ENCODE peak calls at places on chromosomes 1 and 21, in four cellular contexts. E, N, M and A are unnamed samples.

GRCh38 chr1:165949335-165950130 is 122.1 kb downstream of the UCK2 start:
- DNase-seq in E (peak; percentile 49), N (no peak), M (no peak), A (peak; percentile 56)

GRCh38 chr1:79575424-79575823 is 568.9 kb upstream of the ADGRL4 start:
- DNase-seq in N (no peak), M (no peak), E (no peak), A (no peak)

GRCh38 chr1:46406881-46407608 is 12.9 kb downstream of the FAAH start:
- DNase-seq in E (no peak), M (no peak), N (no peak), A (no peak)

GRCh38 chr1:110383311-110383990 is 7.4 kb downstream of the SLC16A4 start:
- DNase-seq in N (no peak), M (no peak), E (no peak), A (no peak)

GRCh38 chr1:98949606-98950005 is 55.1 kb downstream of the PLPPR5 start:
- DNase-seq in N (no peak), E (no peak), M (no peak), A (no peak)

GRCh38 chr1:8006037-8006963 is 19.8 kb downstream of the ERRFI1 start:
- DNase-seq in E (no peak), M (no peak), N (no peak), A (no peak)

GRCh38 chr1:163093579-163093978 is 24.4 kb downstream of the RGS4 start:
- DNase-seq in M (no peak), E (no peak), N (no peak), A (no peak)

GRCh38 chr1:219088778-219089557 is 84.7 kb upstream of the LYPLAL1 start:
- DNase-seq in N (peak; percentile 61), M (peak; percentile 28), E (peak; percentile 86), A (no peak)

GRCh38 chr1:45282346-45282745 is 44.3 kb upstream of the HPDL start:
- DNase-seq in N (no peak), M (no peak), E (no peak), A (no peak)

GRCh38 chr1:235401251-235401650 is 34.0 kb downstream of the TBCE start:
- DNase-seq in E (no peak), M (no peak), N (no peak), A (no peak)

GRCh38 chr1:69404486-69404885 is 163.2 kb upstream of the LRRC7 start:
- DNase-seq in E (no peak), N (no peak), M (no peak), A (no peak)

GRCh38 chr1:29474845-29475244 is 238.5 kb downstream of the PTPRU start:
- DNase-seq in E (no peak), M (no peak), N (no peak), A (no peak)

GRCh38 chr1:213899413-213899812 is 88.4 kb upstream of the PROX1 start:
- DNase-seq in E (no peak), M (no peak), N (no peak), A (no peak)

GRCh38 chr1:920506-920905 is 3.2 kb upstream of the SAMD11 start:
- DNase-seq in M (no peak), E (no peak), N (no peak), A (no peak)

GRCh38 chr1:56375184-56375837 is 204.1 kb downstream of the PLPP3 start:
- DNase-seq in E (no peak), M (no peak), N (no peak), A (no peak)

GRCh38 chr1:78834201-78834741 is 172.3 kb downstream of the ADGRL4 start:
- DNase-seq in N (no peak), E (no peak), M (no peak), A (no peak)

GRCh38 chr21:31922881-31923280 is 50.1 kb downstream of the HUNK start:
- DNase-seq in N (no peak), E (no peak), M (no peak), A (no peak)

GRCh38 chr1:183030053-183030452 is 6.8 kb downstream of the LAMC1 start:
- DNase-seq in M (peak; percentile 97), E (no peak), N (no peak), A (no peak)

GRCh38 chr1:166969074-166969677 is 6.2 kb downstream of the ILDR2 start:
- DNase-seq in E (no peak), M (no peak), N (peak; percentile 24), A (no peak)

GRCh38 chr1:35556494-35557117 is 597 bp downstream of the KIAA0319L start:
- DNase-seq in N (no peak), M (no peak), E (no peak), A (no peak)

GRCh38 chr21:34651032-34651431 is 17.8 kb upstream of the CLIC6 start:
- DNase-seq in N (no peak), E (no peak), M (no peak), A (no peak)

GRCh38 chr1:154104433-154105082 is 50.3 kb downstream of the NUP210L start:
- DNase-seq in E (no peak), M (no peak), N (no peak), A (no peak)

GRCh38 chr1:74012583-74012982 is 185.4 kb downstream of the LRRIQ3 start:
- DNase-seq in E (no peak), M (no peak), N (no peak), A (no peak)

GRCh38 chr1:180881806-180882509 is 30.7 kb upstream of the KIAA1614 start:
- DNase-seq in E (peak; percentile 76), N (no peak), M (peak; percentile 25), A (peak; percentile 60)

GRCh38 chr21:34571994-34572393 is 42.9 kb downstream of the RCAN1 start:
- DNase-seq in E (no peak), M (no peak), N (no peak), A (no peak)

GRCh38 chr1:165114022-165114888 is 242.3 kb downstream of the LMX1A start:
- DNase-seq in E (peak; percentile 24), M (peak; percentile 35), N (no peak), A (peak; percentile 65)

GRCh38 chr1:201377611-201378092 is at the start of gene TNNT2:
- DNase-seq in M (no peak), E (no peak), N (no peak), A (no peak)

GRCh38 chr1:211174375-211174774 is 40.4 kb upstream of the KCNH1 start:
- DNase-seq in N (no peak), M (no peak), E (no peak), A (no peak)

GRCh38 chr1:35675773-35676172 is 34.4 kb upstream of the PSMB2 start:
- DNase-seq in M (no peak), N (no peak), E (no peak), A (no peak)

GRCh38 chr21:44815225-44815624 is 2.6 kb downstream of the SUMO3 start:
- DNase-seq in E (no peak), M (no peak), N (no peak), A (no peak)

GRCh38 chr1:85628791-85629531 is 48.4 kb downstream of the CCN1 start:
- DNase-seq in E (peak; percentile 79), N (no peak), M (peak; percentile 82), A (peak; percentile 30)

GRCh38 chr21:42218836-42219605 is at the start of gene ABCG1:
- DNase-seq in N (no peak), E (no peak), M (no peak), A (peak; percentile 71)

GRCh38 chr21:42221581-42222345 is 2.8 kb downstream of the ABCG1 start:
- DNase-seq in M (no peak), N (no peak), E (no peak), A (no peak)

GRCh38 chr21:42222386-42222785 is 3.4 kb downstream of the ABCG1 start:
- DNase-seq in N (no peak), E (no peak), M (no peak), A (no peak)

GRCh38 chr21:42220138-42220701 is 1.3 kb downstream of the ABCG1 start:
- DNase-seq in N (no peak), E (no peak), M (peak; percentile 39), A (peak; percentile 74)

GRCh38 chr21:42219606-42220137 is 732 bp downstream of the ABCG1 start:
- DNase-seq in E (no peak), M (no peak), N (no peak), A (peak; percentile 52)
- TF ChIP-seq FOXK2 in E (no peak), M (no peak), N (no peak), A (no peak)

GRCh38 chr1:40651138-40651857 is 14.2 kb downstream of the RIMS3 start:
- DNase-seq in E (no peak), N (no peak), M (no peak), A (no peak)

GRCh38 chr1:40652979-40653378 is 12.5 kb downstream of the RIMS3 start:
- DNase-seq in M (no peak), N (no peak), E (no peak), A (no peak)

GRCh38 chr1:40652452-40652851 is 13.0 kb downstream of the RIMS3 start:
- DNase-seq in E (no peak), M (no peak), N (no peak), A (no peak)

GRCh38 chr1:40657046-40657445 is 8.4 kb downstream of the RIMS3 start:
- DNase-seq in N (no peak), E (no peak), M (no peak), A (no peak)

DNA sequence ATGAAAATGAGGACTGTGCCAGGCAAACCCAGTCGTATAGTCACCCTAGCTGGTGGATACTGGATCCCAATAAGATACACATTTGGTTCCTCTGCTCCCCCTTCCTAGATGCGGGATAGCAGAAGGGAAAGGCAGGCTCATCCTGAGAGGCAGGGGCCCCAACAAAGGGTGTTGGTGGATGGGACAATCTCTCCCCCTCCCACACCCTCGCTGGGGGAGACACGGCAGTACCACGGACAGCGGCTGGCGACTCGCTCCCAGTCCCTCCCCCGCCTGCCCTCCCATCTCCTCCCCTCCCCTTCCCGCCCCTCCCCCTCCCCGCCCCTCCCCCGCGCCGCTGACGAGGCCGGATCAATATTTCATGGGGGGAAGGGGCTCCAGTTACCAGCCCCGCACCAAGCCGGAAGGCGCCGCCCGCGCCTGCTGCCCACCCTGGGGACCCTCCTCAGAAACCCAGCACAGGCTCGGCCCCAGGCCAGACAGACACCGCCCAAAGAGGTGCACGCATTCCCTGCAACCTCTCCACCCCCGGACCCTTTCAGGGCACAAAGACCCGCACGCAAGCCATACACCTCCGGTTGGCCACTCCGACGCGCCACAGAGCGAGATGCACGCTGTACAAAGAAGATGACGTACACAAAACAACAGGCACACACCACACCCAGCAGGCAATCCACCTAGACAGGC is 11.5 kb downstream of the RIMS3 start:
- DNase-seq in E (peak; percentile 76), N (no peak), M (no peak), A (no peak)
- TF ChIP-seq BHLHE40 in E (no peak), N (no peak), M (no peak), A (no peak)

GRCh38 chr1:156074661-156075060 is 7.6 kb downstream of the MEX3A start:
- DNase-seq in M (no peak), E (no peak), N (no peak), A (no peak)

GRCh38 chr1:156072251-156072650 is 10.0 kb downstream of the MEX3A start:
- DNase-seq in N (no peak), E (no peak), M (no peak), A (no peak)

GRCh38 chr1:156075158-156075557 is 7.1 kb downstream of the MEX3A start:
- DNase-seq in M (no peak), E (no peak), N (no peak), A (no peak)

GRCh38 chr1:156073110-156073693 is 9.1 kb downstream of the MEX3A start:
- DNase-seq in E (no peak), M (no peak), N (no peak), A (no peak)

DNA sequence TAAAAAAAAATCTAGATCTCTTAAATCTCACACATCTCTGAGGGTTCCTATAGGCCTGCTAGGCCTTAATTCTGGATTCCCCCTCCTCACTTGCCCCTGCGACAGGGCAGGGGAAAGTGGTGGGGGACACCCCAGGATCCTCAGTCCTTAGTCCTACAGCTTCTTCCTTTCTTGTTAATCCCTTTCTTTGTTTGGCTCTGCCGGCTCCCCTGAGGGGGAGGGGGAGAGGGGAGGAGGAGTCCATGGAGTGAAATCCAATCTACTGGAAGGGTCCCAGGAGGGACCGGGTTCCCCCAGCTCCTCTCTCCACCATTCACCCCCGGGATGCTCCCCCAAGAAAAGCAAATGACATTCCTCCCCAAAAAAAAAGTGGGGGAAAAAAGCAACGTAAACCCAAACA is 8.5 kb downstream of the MEX3A start:
- DNase-seq in N (no peak), E (no peak), M (no peak), A (no peak)
- TF ChIP-seq FOXK2 in N (no peak), E (no peak), M (no peak), A (no peak)

GRCh38 chr21:19922122-19922521 is 1076.1 kb upstream of the NCAM2 start:
- DNase-seq in M (no peak), N (no peak), E (no peak), A (no peak)
- TF ChIP-seq BHLHE40 in M (no peak), N (no peak), E (no peak), A (no peak)